ENCODE peak calls at places on chromosome 16, in seven cellular contexts. D is neural progenitor cell, Y is SK-N-SH, C is hepatocyte, W is PC-3, Z is HCT116, N is GM23248. U is an unnamed sample.
A peak's percentile ranks its signal among the peaks of the same experiment; 100 is the strongest.

GRCh38 chr16:78127130-78127529 is 27.7 kb downstream of the WWOX start:
- DNase-seq in D (no peak), Y (no peak), C (no peak), W (no peak), Z (no peak), N (peak; percentile 46), U (no peak)

GRCh38 chr16:48627148-48627547 is 17.2 kb upstream of the N4BP1 start:
- DNase-seq in D (no peak), Y (no peak), C (no peak), W (no peak), Z (no peak), N (no peak), U (no peak)

GRCh38 chr16:54446639-54447038 is 160.1 kb upstream of the IRX3 start:
- DNase-seq in D (no peak), Y (no peak), C (no peak), W (no peak), Z (no peak), N (peak; percentile 98), U (no peak)

GRCh38 chr16:50547340-50547865 is 793 bp upstream of the NKD1 start:
- DNase-seq in D (peak; percentile 77), Y (peak; percentile 82), C (peak; percentile 59), W (peak; percentile 4), Z (peak; percentile 26), N (no peak), U (peak; percentile 46)

GRCh38 chr16:56789360-56789759 is 59.4 kb downstream of the NUP93 start:
- DNase-seq in D (no peak), Y (peak; percentile 42), C (peak; percentile 36), W (peak; percentile 56), Z (peak; percentile 55), N (peak; percentile 60), U (peak; percentile 57)

GRCh38 chr16:83549836-83550569 is 257.8 kb upstream of the HSBP1 start:
- DNase-seq in D (peak; percentile 25), Y (no peak), C (no peak), W (no peak), Z (no peak), N (peak; percentile 24), U (no peak)

GRCh38 chr16:61831351-61831933 is 204.8 kb downstream of the CDH8 start:
- DNase-seq in D (no peak), Y (no peak), C (no peak), W (no peak), Z (no peak), N (no peak), U (no peak)

GRCh38 chr16:89452241-89452640 is 38.1 kb downstream of the ANKRD11 start:
- DNase-seq in D (no peak), Y (no peak), C (no peak), W (no peak), Z (no peak), N (no peak), U (no peak)

GRCh38 chr16:74740795-74741304 is 33.8 kb downstream of the FA2H start:
- DNase-seq in D (no peak), Y (no peak), C (no peak), W (peak; percentile 84), Z (peak; percentile 75), N (peak; percentile 70), U (no peak)

GRCh38 chr16:50704245-50704644 is 10.8 kb downstream of the NOD2 start:
- DNase-seq in D (no peak), Y (no peak), C (no peak), W (no peak), Z (no peak), N (no peak), U (no peak)

GRCh38 chr16:52435573-52435972 is 111.4 kb downstream of the TOX3 start:
- DNase-seq in D (peak; percentile 16), Y (no peak), C (no peak), W (no peak), Z (no peak), N (no peak), U (peak; percentile 61)

GRCh38 chr16:75070055-75070841 is 46.3 kb downstream of the LDHD start:
- DNase-seq in D (no peak), Y (peak; percentile 86), C (peak; percentile 66), W (peak; percentile 55), Z (no peak), N (no peak), U (no peak)

GRCh38 chr16:87457724-87458423 is 35.0 kb downstream of the ZCCHC14 start:
- DNase-seq in D (no peak), Y (peak; percentile 58), C (peak; percentile 57), W (peak; percentile 94), Z (peak; percentile 97), N (peak; percentile 98), U (no peak)

GRCh38 chr16:11136600-11136999 is 119.4 kb downstream of the SOCS1 start:
- DNase-seq in D (no peak), Y (peak; percentile 89), C (no peak), W (peak; percentile 55), Z (no peak), N (peak; percentile 60), U (no peak)

GRCh38 chr16:30658731-30659506 is 688 bp downstream of the FBRS start:
- DNase-seq in D (peak; percentile 94), Y (peak; percentile 87), C (peak; percentile 99), W (peak; percentile 94), Z (peak; percentile 94), N (peak; percentile 99), U (peak; percentile 98)

GRCh38 chr16:22232277-22233049 is 26.4 kb downstream of the EEF2K start:
- DNase-seq in D (no peak), Y (no peak), C (peak; percentile 72), W (peak; percentile 89), Z (peak; percentile 92), N (peak; percentile 15), U (no peak)

DNA sequence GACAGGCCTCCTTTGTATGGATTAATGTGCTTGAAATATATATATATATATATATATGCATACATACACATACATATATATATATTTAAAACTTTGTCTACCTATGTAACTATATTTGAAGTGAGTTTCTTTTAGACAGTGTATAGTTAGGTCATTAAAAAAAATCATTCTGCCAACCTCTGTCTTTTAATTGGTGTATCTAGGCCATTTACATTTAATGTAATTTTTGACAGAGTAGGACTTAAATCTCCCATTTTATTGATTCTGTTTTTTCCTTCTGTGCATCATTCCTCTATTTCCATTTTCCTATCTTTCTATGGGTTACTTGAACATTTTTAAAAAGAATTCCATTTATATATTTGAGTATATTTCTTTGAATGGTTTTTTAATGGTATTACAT is 125.2 kb downstream of the IRF8 start:
- DNase-seq in D (no peak), Y (no peak), C (no peak), W (no peak), Z (no peak), N (no peak), U (no peak)
- H3K9me3 ChIP-seq in D (no peaks in the 10 kb centered on the region), Y (no peaks in the 10 kb centered on the region), C (no peaks in the 10 kb centered on the region), W (no peaks in the 10 kb centered on the region), Z (peaks cover 21% of the 10 kb centered on the region), N (no peaks in the 10 kb centered on the region), U (peaks cover 13% of the 10 kb centered on the region)

DNA sequence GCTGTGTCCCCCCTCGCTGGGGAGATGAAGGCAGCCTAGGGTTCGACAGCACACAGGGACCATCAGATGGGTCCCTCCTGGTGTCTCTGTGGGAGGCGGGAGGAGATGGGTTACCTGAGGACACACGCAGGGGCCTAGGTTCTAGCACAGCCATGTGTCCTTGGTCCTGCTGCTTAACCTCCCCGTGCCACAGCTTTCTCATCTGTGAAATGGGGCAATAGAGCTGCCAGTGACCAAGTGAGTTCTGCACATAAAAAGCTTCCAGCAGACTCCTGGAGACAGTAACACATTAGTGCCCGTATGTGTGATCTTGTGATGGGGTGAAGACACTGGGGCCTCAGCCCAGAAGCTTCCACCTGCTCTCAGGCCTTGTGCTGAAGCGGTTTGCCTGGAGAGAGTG is 96.0 kb upstream of the GSE1 start:
- DNase-seq in D (no peak), Y (no peak), C (no peak), W (no peak), Z (no peak), N (no peak), U (no peak)
- H2AFZ ChIP-seq in D (no peak overlapping the region), Y (no peak overlapping the region), C (no peak overlapping the region), W (no peak overlapping the region), Z (no peak overlapping the region), N (no peak overlapping the region), U (no peak overlapping the region)

GRCh38 chr16:64206877-64207276 is 915.0 kb downstream of the CDH11 start:
- DNase-seq in D (peak; percentile 21), Y (peak; percentile 42), C (no peak), W (no peak), Z (no peak), N (no peak), U (peak; percentile 23)
- TF ChIP-seq EZH2phosphoT487 in D (no peak), Y (no peak), C (no peak), W (no peak), Z (no peak), N (no peak), U (no peak)

DNA sequence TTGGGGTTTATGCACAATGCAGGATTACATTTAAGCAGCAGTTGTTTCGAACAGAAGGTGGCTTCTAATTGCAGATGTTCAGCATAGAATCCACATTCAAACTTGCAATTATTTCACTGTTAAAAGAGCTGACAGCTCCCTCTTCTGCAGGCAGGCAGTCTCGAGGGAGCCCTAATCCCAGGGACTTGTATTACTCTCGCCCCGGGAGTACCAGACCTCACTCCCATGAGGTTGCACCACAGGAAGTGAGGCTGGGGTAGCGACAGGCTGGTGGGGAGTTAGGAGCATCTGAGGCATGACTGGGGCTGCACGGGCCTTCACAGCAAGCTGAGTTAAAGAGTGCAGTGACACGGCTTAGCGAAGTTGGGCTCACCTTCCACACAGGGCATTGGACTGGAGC is 484.4 kb upstream of the EEF2KMT start:
- DNase-seq in D (no peak), Y (no peak), C (no peak), W (no peak), Z (no peak), N (no peak), U (no peak)
- H3K9me3 ChIP-seq in D (no peaks in the 10 kb centered on the region), Y (no peaks in the 10 kb centered on the region), C (no peaks in the 10 kb centered on the region), W (no peaks in the 10 kb centered on the region), Z (no peaks in the 10 kb centered on the region), N (no peaks in the 10 kb centered on the region), U (no peaks in the 10 kb centered on the region)

U was measured in OCI-LY7.